ENCODE peak calls at places on chromosomes 3 and 15, in eight cellular contexts. R is stimulated activated naive CD4-positive, alpha-beta T cell treated with Interleukin-2 at 50 U/mL for 16 hours; Q is NCI-H1092 treated with DMSO at 0.1 percent for 48 hours; D is G401; B is germinal center; Y is activated CD8-positive, alpha-beta memory T cell treated with anti-CD3 and anti-CD28 coated beads for 24 hours; P is sciatic nerve; I is adipocyte. Z is an unnamed sample.

GRCh38 chr15:48811325-48811938 is 563 bp upstream of the CEP152 start:
- DNase-seq in B (peak), R (no peak), D (no peak), Y (no peak), Q (peak), I (no peak), P (no peak), Z (no peak)

GRCh38 chr3:189978753-189979152 is 141.9 kb downstream of the P3H2 start:
- DNase-seq in Y (no peak), P (no peak), D (no peak), I (no peak), B (no peak), Q (no peak), R (no peak), Z (no peak)

GRCh38 chr3:123089611-123090301 is 22.9 kb downstream of the PDIA5 start:
- DNase-seq in D (peak), Y (no peak), B (no peak), P (no peak), I (no peak), R (no peak), Q (no peak), Z (peak)

GRCh38 chr15:70109982-70110381 is 12.3 kb upstream of the TLE3 start:
- DNase-seq in Q (peak), I (no peak), P (no peak), D (no peak), R (no peak), B (no peak), Y (no peak), Z (no peak)

GRCh38 chr15:58110999-58111717 is 27.0 kb upstream of the AQP9 start:
- DNase-seq in Q (no peak), P (no peak), R (no peak), D (no peak), B (no peak), I (no peak), Y (no peak), Z (no peak)

GRCh38 chr3:119998166-119998565 is 96.1 kb downstream of the GSK3B start:
- DNase-seq in R (no peak), P (no peak), Y (no peak), D (no peak), Q (no peak), B (no peak), I (no peak), Z (no peak)

GRCh38 chr15:85380860-85381535 is 595 bp downstream of the AKAP13 start:
- DNase-seq in B (peak), Y (peak), R (peak), Q (no peak), D (no peak), I (peak), P (peak), Z (no peak)

GRCh38 chr3:95899494-95899893 is 914.9 kb upstream of the EPHA6 start:
- DNase-seq in R (no peak), Q (no peak), B (no peak), Y (no peak), I (peak), P (no peak), D (no peak), Z (no peak)

GRCh38 chr3:61680617-61681016 is 119.2 kb downstream of the PTPRG start:
- DNase-seq in D (no peak), R (no peak), Q (no peak), B (no peak), Y (no peak), I (no peak), P (no peak), Z (no peak)

GRCh38 chr3:39171860-39172259 is 18.5 kb upstream of the CSRNP1 start:
- DNase-seq in D (no peak), I (no peak), Y (no peak), R (no peak), P (no peak), B (no peak), Q (no peak), Z (no peak)

GRCh38 chr15:43509002-43509922 is 8.1 kb upstream of the MAP1A start:
- DNase-seq in Y (no peak), P (no peak), Q (peak), B (no peak), I (peak), D (peak), R (no peak), Z (peak)

GRCh38 chr15:63347074-63347859 is 34.4 kb downstream of the CA12 start:
- DNase-seq in Y (no peak), R (no peak), B (no peak), Q (no peak), P (no peak), I (peak), D (no peak), Z (no peak)

GRCh38 chr3:193831495-193832455 is 238.8 kb downstream of the OPA1 start:
- DNase-seq in I (no peak), Y (no peak), Q (peak), R (no peak), P (no peak), D (peak), B (peak), Z (peak)

GRCh38 chr15:72237286-72238224 is 6.6 kb upstream of the PKM start:
- DNase-seq in Q (no peak), D (peak), R (peak), Y (peak), B (no peak), I (peak), P (peak), Z (peak)

GRCh38 chr3:12148183-12148940 is 10.3 kb downstream of the TIMP4 start:
- DNase-seq in Q (no peak), D (peak), Y (no peak), P (no peak), B (no peak), I (peak), R (no peak), Z (no peak)

GRCh38 chr3:130316164-130316563 is 29.3 kb upstream of the COL6A5 start:
- DNase-seq in Q (no peak), B (no peak), R (no peak), P (no peak), D (no peak), I (peak), Y (no peak), Z (no peak)

GRCh38 chr3:56144792-56145191 is 323.5 kb downstream of the ERC2 start:
- DNase-seq in D (no peak), R (no peak), B (no peak), Y (no peak), P (no peak), I (peak), Q (no peak), Z (no peak)

GRCh38 chr15:91224750-91225380 is 124.8 kb downstream of the SV2B start:
- DNase-seq in B (peak), R (no peak), P (no peak), Y (no peak), Q (peak), D (peak), I (peak), Z (peak)

GRCh38 chr3:61793056-61793455 is 231.7 kb downstream of the PTPRG start:
- DNase-seq in R (no peak), B (no peak), Y (no peak), I (no peak), Q (no peak), P (no peak), D (no peak), Z (no peak)

GRCh38 chr3:8452112-8452511 is 49.5 kb upstream of the LMCD1 start:
- DNase-seq in P (no peak), D (no peak), B (no peak), R (no peak), I (no peak), Q (no peak), Y (no peak), Z (no peak)

GRCh38 chr3:106217745-106218144 is 348.9 kb upstream of the CBLB start:
- DNase-seq in I (no peak), Q (no peak), D (no peak), P (no peak), B (no peak), Y (no peak), R (no peak), Z (no peak)

GRCh38 chr3:189833996-189834395 is 202.8 kb downstream of the TP63 start:
- DNase-seq in P (no peak), R (no peak), Q (no peak), B (no peak), I (no peak), Y (no peak), D (no peak), Z (no peak)

GRCh38 chr15:62791694-62792093 is 250.9 kb upstream of the TPM1 start:
- DNase-seq in P (no peak), I (no peak), Q (no peak), B (no peak), D (peak), Y (no peak), R (no peak), Z (no peak)

GRCh38 chr3:171984883-171985282 is 54.5 kb upstream of the FNDC3B start:
- DNase-seq in Y (no peak), D (no peak), I (peak), B (no peak), R (no peak), Q (no peak), P (no peak), Z (no peak)

GRCh38 chr15:100769975-100770340 is 109.7 kb upstream of the ALDH1A3 start:
- DNase-seq in I (no peak), Y (no peak), R (no peak), D (no peak), P (peak), B (no peak), Q (no peak), Z (no peak)

GRCh38 chr3:112373924-112374323 is 41.0 kb downstream of the CD200 start:
- DNase-seq in D (no peak), I (no peak), P (no peak), Y (no peak), R (no peak), B (no peak), Q (no peak), Z (no peak)

GRCh38 chr3:21398461-21398860 is 352.5 kb downstream of the ZNF385D start:
- DNase-seq in I (no peak), Q (no peak), D (no peak), P (no peak), R (no peak), Y (no peak), B (no peak), Z (no peak)

GRCh38 chr15:31360843-31361763 is 34.5 kb downstream of the KLF13 start:
- DNase-seq in D (peak), I (no peak), B (peak), P (no peak), Y (peak), Q (peak), R (peak), Z (peak)

GRCh38 chr3:128274837-128275236 is 121.6 kb downstream of the EEFSEC start:
- DNase-seq in D (no peak), P (no peak), B (no peak), R (no peak), Q (no peak), I (peak), Y (no peak), Z (no peak)

GRCh38 chr3:57100046-57100695 is 39.7 kb downstream of the SPATA12 start:
- DNase-seq in P (peak), Y (peak), D (peak), R (peak), I (peak), B (peak), Q (peak), Z (peak)

GRCh38 chr3:126567696-126568438 is 9.1 kb upstream of the C3orf22 start:
- DNase-seq in P (no peak), Y (peak), B (no peak), Q (no peak), I (peak), D (peak), R (no peak), Z (peak)

Z was measured in cerebellar cortex.